ENCODE peak calls at places on chromosome 15, in five cellular contexts. I, X, S, F and D are unnamed samples.

GRCh38 chr15:50241684-50242450 is 23.7 kb downstream of the HDC start:
- DNase-seq in X (no peak), S (no peak), I (no peak), F (no peak), D (no peak)

GRCh38 chr15:79315623-79316328 is 4.9 kb downstream of the TMED3 start:
- DNase-seq in X (no peak), I (peak; percentile 54), F (no peak), S (no peak), D (no peak)

GRCh38 chr15:83767786-83768185 is 113.9 kb downstream of the ADAMTSL3 start:
- DNase-seq in F (no peak), I (no peak), S (no peak), X (no peak), D (no peak)

GRCh38 chr15:45184562-45185041 is 3.2 kb downstream of the SHF start:
- DNase-seq in S (no peak), I (no peak), X (peak; percentile 2), F (no peak), D (no peak)

GRCh38 chr15:68325721-68326120 is 48.2 kb downstream of the FEM1B start:
- DNase-seq in X (no peak), S (no peak), I (no peak), F (no peak), D (no peak)

GRCh38 chr15:37880009-37880834 is 54.2 kb upstream of the TMCO5A start:
- DNase-seq in X (peak; percentile 14), I (no peak), S (no peak), F (no peak), D (peak; percentile 0)

GRCh38 chr15:61685971-61686370 is 374.3 kb downstream of the VPS13C start:
- DNase-seq in X (no peak), I (no peak), S (no peak), F (no peak), D (no peak)

GRCh38 chr15:40803076-40803475 is 3.8 kb upstream of the ZFYVE19 start:
- DNase-seq in X (no peak), S (no peak), F (no peak), I (no peak), D (no peak)

GRCh38 chr15:60004846-60005351 is 788 bp downstream of the FOXB1 start:
- DNase-seq in X (no peak), I (no peak), F (no peak), S (no peak), D (peak; percentile 48)